ENCODE peak calls at places on chromosomes 5 and 9, in nine cellular contexts. One of them, this sample, is unnamed.

GRCh38 chr5:53343187-53343586 is 137.2 kb upstream of the FST start:
- DNase-seq in cardiac fibroblast: peak; percentile 96
- DNase-seq in OCI-LY7: no peak
- DNase-seq in CD8-positive, alpha-beta T cell: no peak
- DNase-seq in A549: no peak
- DNase-seq in cardiac muscle cell: peak; percentile 95
- DNase-seq in MM.1S: no peak
- DNase-seq in sigmoid colon: no peak
- DNase-seq in progenitor cell of endocrine pancreas: no peak
- DNase-seq in this sample: no peak

GRCh38 chr5:67085616-67086015 is 111.0 kb downstream of the CD180 start:
- DNase-seq in cardiac fibroblast: no peak
- DNase-seq in OCI-LY7: no peak
- DNase-seq in CD8-positive, alpha-beta T cell: no peak
- DNase-seq in A549: no peak
- DNase-seq in cardiac muscle cell: no peak
- DNase-seq in MM.1S: no peak
- DNase-seq in sigmoid colon: no peak
- DNase-seq in progenitor cell of endocrine pancreas: no peak
- DNase-seq in this sample: no peak

GRCh38 chr9:137188490-137189296 is at the start of the genes ANAPC2 and SSNA1:
- DNase-seq in cardiac fibroblast: peak; percentile 93
- DNase-seq in OCI-LY7: peak; percentile 98
- DNase-seq in CD8-positive, alpha-beta T cell: peak; percentile 95
- DNase-seq in A549: peak; percentile 96
- DNase-seq in cardiac muscle cell: peak; percentile 96
- DNase-seq in MM.1S: peak; percentile 96
- DNase-seq in sigmoid colon: peak; percentile 96
- DNase-seq in progenitor cell of endocrine pancreas: peak; percentile 93
- DNase-seq in this sample: peak; percentile 98

GRCh38 chr9:978117-978830 is 1.8 kb downstream of the DMRT3 start:
- DNase-seq in cardiac fibroblast: no peak
- DNase-seq in OCI-LY7: no peak
- DNase-seq in CD8-positive, alpha-beta T cell: no peak
- DNase-seq in A549: no peak
- DNase-seq in cardiac muscle cell: no peak
- DNase-seq in MM.1S: no peak
- DNase-seq in sigmoid colon: no peak
- DNase-seq in progenitor cell of endocrine pancreas: no peak
- DNase-seq in this sample: no peak

GRCh38 chr9:118459832-118460425 is 755.7 kb downstream of the TLR4 start:
- DNase-seq in cardiac fibroblast: no peak
- DNase-seq in OCI-LY7: no peak
- DNase-seq in CD8-positive, alpha-beta T cell: no peak
- DNase-seq in A549: no peak
- DNase-seq in cardiac muscle cell: no peak
- DNase-seq in MM.1S: no peak
- DNase-seq in sigmoid colon: peak; percentile 86
- DNase-seq in progenitor cell of endocrine pancreas: no peak
- DNase-seq in this sample: no peak

GRCh38 chr5:96968614-96969013 is 32.7 kb downstream of the LNPEP start:
- DNase-seq in cardiac fibroblast: no peak
- DNase-seq in OCI-LY7: peak; percentile 19
- DNase-seq in CD8-positive, alpha-beta T cell: no peak
- DNase-seq in A549: no peak
- DNase-seq in cardiac muscle cell: no peak
- DNase-seq in MM.1S: no peak
- DNase-seq in sigmoid colon: no peak
- DNase-seq in progenitor cell of endocrine pancreas: no peak
- DNase-seq in this sample: no peak

GRCh38 chr9:137945581-137945980 is 68.0 kb downstream of the CACNA1B start:
- DNase-seq in cardiac fibroblast: peak; percentile 17
- DNase-seq in OCI-LY7: peak; percentile 35
- DNase-seq in CD8-positive, alpha-beta T cell: no peak
- DNase-seq in A549: peak; percentile 13
- DNase-seq in cardiac muscle cell: no peak
- DNase-seq in MM.1S: no peak
- DNase-seq in sigmoid colon: no peak
- DNase-seq in progenitor cell of endocrine pancreas: no peak
- DNase-seq in this sample: no peak

GRCh38 chr5:136011427-136012001 is 17.3 kb upstream of the TGFBI start:
- DNase-seq in cardiac fibroblast: peak; percentile 85
- DNase-seq in OCI-LY7: no peak
- DNase-seq in CD8-positive, alpha-beta T cell: no peak
- DNase-seq in A549: peak; percentile 84
- DNase-seq in cardiac muscle cell: peak; percentile 83
- DNase-seq in MM.1S: no peak
- DNase-seq in sigmoid colon: no peak
- DNase-seq in progenitor cell of endocrine pancreas: no peak
- DNase-seq in this sample: no peak

GRCh38 chr9:109497193-109498165 is 628 bp downstream of the PTPN3 start:
- DNase-seq in cardiac fibroblast: no peak
- DNase-seq in OCI-LY7: no peak
- DNase-seq in CD8-positive, alpha-beta T cell: no peak
- DNase-seq in A549: peak; percentile 49
- DNase-seq in cardiac muscle cell: no peak
- DNase-seq in MM.1S: no peak
- DNase-seq in sigmoid colon: no peak
- DNase-seq in progenitor cell of endocrine pancreas: no peak
- DNase-seq in this sample: no peak

GRCh38 chr9:26892251-26893029 is at the start of gene CAAP1:
- DNase-seq in cardiac fibroblast: peak; percentile 91
- DNase-seq in OCI-LY7: peak; percentile 96
- DNase-seq in CD8-positive, alpha-beta T cell: peak; percentile 88
- DNase-seq in A549: peak; percentile 95
- DNase-seq in cardiac muscle cell: peak; percentile 96
- DNase-seq in MM.1S: peak; percentile 85
- DNase-seq in sigmoid colon: peak; percentile 96
- DNase-seq in progenitor cell of endocrine pancreas: peak; percentile 76
- DNase-seq in this sample: peak; percentile 91
- TF ChIP-seq CTCF in cardiac fibroblast: peak; percentile 36
- TF ChIP-seq CTCF in OCI-LY7: peak; percentile 57
- TF ChIP-seq CTCF in CD8-positive, alpha-beta T cell: peak; percentile 40
- TF ChIP-seq CTCF in A549: peak; percentile 33
- TF ChIP-seq CTCF in cardiac muscle cell: peak; percentile 38
- TF ChIP-seq CTCF in MM.1S: peak; percentile 20
- TF ChIP-seq CTCF in sigmoid colon: peak; percentile 46
- TF ChIP-seq CTCF in progenitor cell of endocrine pancreas: peak; percentile 54
- TF ChIP-seq CTCF in this sample: peak; percentile 48

GRCh38 chr5:103375356-103375755 is 116.8 kb downstream of the MACIR start:
- DNase-seq in cardiac fibroblast: peak; percentile 32
- DNase-seq in OCI-LY7: no peak
- DNase-seq in CD8-positive, alpha-beta T cell: no peak
- DNase-seq in A549: peak; percentile 4
- DNase-seq in cardiac muscle cell: peak; percentile 60
- DNase-seq in MM.1S: no peak
- DNase-seq in sigmoid colon: no peak
- DNase-seq in progenitor cell of endocrine pancreas: no peak
- DNase-seq in this sample: no peak
- TF ChIP-seq CTCF in cardiac fibroblast: no peak
- TF ChIP-seq CTCF in OCI-LY7: peak; percentile 52
- TF ChIP-seq CTCF in CD8-positive, alpha-beta T cell: no peak
- TF ChIP-seq CTCF in A549: no peak
- TF ChIP-seq CTCF in cardiac muscle cell: no peak
- TF ChIP-seq CTCF in MM.1S: no peak
- TF ChIP-seq CTCF in sigmoid colon: no peak
- TF ChIP-seq CTCF in progenitor cell of endocrine pancreas: peak; percentile 29
- TF ChIP-seq CTCF in this sample: no peak

GRCh38 chr5:151107084-151107483 is 26.2 kb upstream of the TNIP1 start:
- DNase-seq in cardiac fibroblast: no peak
- DNase-seq in OCI-LY7: no peak
- DNase-seq in CD8-positive, alpha-beta T cell: no peak
- DNase-seq in A549: no peak
- DNase-seq in cardiac muscle cell: no peak
- DNase-seq in MM.1S: no peak
- DNase-seq in sigmoid colon: no peak
- DNase-seq in progenitor cell of endocrine pancreas: no peak
- DNase-seq in this sample: no peak

GRCh38 chr5:151110992-151111391 is 30.2 kb upstream of the TNIP1 start:
- DNase-seq in cardiac fibroblast: no peak
- DNase-seq in OCI-LY7: no peak
- DNase-seq in CD8-positive, alpha-beta T cell: no peak
- DNase-seq in A549: no peak
- DNase-seq in cardiac muscle cell: no peak
- DNase-seq in MM.1S: no peak
- DNase-seq in sigmoid colon: no peak
- DNase-seq in progenitor cell of endocrine pancreas: no peak
- DNase-seq in this sample: no peak

GRCh38 chr5:151107738-151108520 is 27.1 kb upstream of the TNIP1 start:
- DNase-seq in cardiac fibroblast: peak; percentile 39
- DNase-seq in OCI-LY7: no peak
- DNase-seq in CD8-positive, alpha-beta T cell: no peak
- DNase-seq in A549: no peak
- DNase-seq in cardiac muscle cell: peak; percentile 71
- DNase-seq in MM.1S: no peak
- DNase-seq in sigmoid colon: peak; percentile 94
- DNase-seq in progenitor cell of endocrine pancreas: no peak
- DNase-seq in this sample: no peak

GRCh38 chr5:151108566-151108965 is 27.7 kb upstream of the TNIP1 start:
- DNase-seq in cardiac fibroblast: no peak
- DNase-seq in OCI-LY7: no peak
- DNase-seq in CD8-positive, alpha-beta T cell: no peak
- DNase-seq in A549: no peak
- DNase-seq in cardiac muscle cell: no peak
- DNase-seq in MM.1S: no peak
- DNase-seq in sigmoid colon: peak; percentile 87
- DNase-seq in progenitor cell of endocrine pancreas: no peak
- DNase-seq in this sample: no peak

DNA sequence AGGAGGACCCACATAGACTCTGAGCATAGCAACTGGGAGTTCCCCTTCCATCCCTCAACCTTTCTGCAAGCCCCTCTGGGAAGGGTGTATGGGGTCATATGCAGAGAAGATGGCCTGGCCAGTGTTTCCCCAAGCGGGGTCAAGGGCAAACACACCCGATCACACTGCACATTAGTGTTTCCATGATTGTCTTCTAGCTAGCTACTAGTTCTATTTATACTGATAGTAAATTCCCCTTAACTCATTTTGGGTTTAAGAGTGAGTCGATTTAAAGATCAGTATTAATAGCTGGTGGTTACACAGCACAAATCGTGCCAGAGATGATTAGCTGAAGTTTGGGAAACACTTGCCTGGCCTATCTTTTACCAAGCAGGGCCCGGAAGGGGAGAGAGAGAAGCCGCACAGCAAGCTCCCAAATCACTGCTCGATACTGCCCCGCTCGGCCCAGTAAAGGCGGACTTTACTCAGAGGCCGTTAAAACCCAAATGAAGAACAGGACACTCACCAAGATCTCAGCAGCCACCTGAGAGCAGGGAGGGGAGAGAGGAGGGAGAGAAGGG is 29.4 kb upstream of the TNIP1 start:
- DNase-seq in cardiac fibroblast: no peak
- DNase-seq in OCI-LY7: no peak
- DNase-seq in CD8-positive, alpha-beta T cell: no peak
- DNase-seq in A549: no peak
- DNase-seq in cardiac muscle cell: no peak
- DNase-seq in MM.1S: no peak
- DNase-seq in sigmoid colon: no peak
- DNase-seq in progenitor cell of endocrine pancreas: no peak
- DNase-seq in this sample: no peak
- TF ChIP-seq CTCF in cardiac fibroblast: no peak
- TF ChIP-seq CTCF in OCI-LY7: no peak
- TF ChIP-seq CTCF in CD8-positive, alpha-beta T cell: no peak
- TF ChIP-seq CTCF in A549: no peak
- TF ChIP-seq CTCF in cardiac muscle cell: no peak
- TF ChIP-seq CTCF in MM.1S: no peak
- TF ChIP-seq CTCF in sigmoid colon: no peak
- TF ChIP-seq CTCF in progenitor cell of endocrine pancreas: no peak
- TF ChIP-seq CTCF in this sample: no peak

GRCh38 chr5:59005934-59006701 is 423.2 kb downstream of the RAB3C start:
- DNase-seq in cardiac fibroblast: no peak
- DNase-seq in OCI-LY7: no peak
- DNase-seq in CD8-positive, alpha-beta T cell: no peak
- DNase-seq in A549: no peak
- DNase-seq in cardiac muscle cell: no peak
- DNase-seq in MM.1S: no peak
- DNase-seq in sigmoid colon: no peak
- DNase-seq in progenitor cell of endocrine pancreas: no peak
- DNase-seq in this sample: no peak

GRCh38 chr5:59008816-59009473 is 426.1 kb downstream of the RAB3C start:
- DNase-seq in cardiac fibroblast: no peak
- DNase-seq in OCI-LY7: no peak
- DNase-seq in CD8-positive, alpha-beta T cell: no peak
- DNase-seq in A549: no peak
- DNase-seq in cardiac muscle cell: no peak
- DNase-seq in MM.1S: no peak
- DNase-seq in sigmoid colon: no peak
- DNase-seq in progenitor cell of endocrine pancreas: no peak
- DNase-seq in this sample: no peak

GRCh38 chr5:59003124-59003523 is 420.2 kb downstream of the RAB3C start:
- DNase-seq in cardiac fibroblast: no peak
- DNase-seq in OCI-LY7: no peak
- DNase-seq in CD8-positive, alpha-beta T cell: no peak
- DNase-seq in A549: no peak
- DNase-seq in cardiac muscle cell: no peak
- DNase-seq in MM.1S: no peak
- DNase-seq in sigmoid colon: no peak
- DNase-seq in progenitor cell of endocrine pancreas: no peak
- DNase-seq in this sample: no peak

GRCh38 chr5:59003641-59004040 is 420.8 kb downstream of the RAB3C start:
- DNase-seq in cardiac fibroblast: no peak
- DNase-seq in OCI-LY7: no peak
- DNase-seq in CD8-positive, alpha-beta T cell: no peak
- DNase-seq in A549: no peak
- DNase-seq in cardiac muscle cell: no peak
- DNase-seq in MM.1S: no peak
- DNase-seq in sigmoid colon: no peak
- DNase-seq in progenitor cell of endocrine pancreas: no peak
- DNase-seq in this sample: no peak

DNA sequence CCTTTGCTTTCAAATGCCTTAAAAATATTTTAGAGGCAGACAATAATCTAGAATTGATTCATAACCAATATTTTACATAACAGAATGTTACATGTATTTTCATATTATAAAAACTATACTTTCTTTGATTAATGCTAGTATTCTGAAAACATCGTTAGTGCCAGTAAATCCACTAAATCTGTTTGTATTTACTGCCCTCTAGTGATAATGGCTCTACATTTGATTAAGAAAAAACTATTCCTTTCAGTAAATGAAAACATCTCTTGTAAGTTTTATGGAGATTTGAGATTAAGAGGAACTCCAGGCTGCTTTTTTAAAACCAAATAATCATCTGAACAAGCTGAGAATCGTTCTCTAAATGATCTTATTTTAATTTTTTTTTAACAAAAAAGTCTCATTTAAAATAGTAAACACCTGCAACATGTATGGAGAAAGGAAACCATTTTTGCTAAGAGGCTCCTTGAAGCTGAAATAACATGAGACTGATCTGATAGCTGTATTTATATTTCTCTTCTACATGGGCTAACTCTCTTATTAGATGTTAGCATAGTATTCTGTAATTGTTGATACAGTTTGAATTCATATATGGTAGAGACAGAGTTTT is 424.7 kb downstream of the RAB3C start:
- DNase-seq in cardiac fibroblast: peak; percentile 55
- DNase-seq in OCI-LY7: peak; percentile 16
- DNase-seq in CD8-positive, alpha-beta T cell: no peak
- DNase-seq in A549: no peak
- DNase-seq in cardiac muscle cell: peak; percentile 50
- DNase-seq in MM.1S: peak; percentile 44
- DNase-seq in sigmoid colon: no peak
- DNase-seq in progenitor cell of endocrine pancreas: no peak
- DNase-seq in this sample: no peak
- TF ChIP-seq CTCF in cardiac fibroblast: peak; percentile 35
- TF ChIP-seq CTCF in OCI-LY7: peak; percentile 76
- TF ChIP-seq CTCF in CD8-positive, alpha-beta T cell: peak; percentile 51
- TF ChIP-seq CTCF in A549: peak; percentile 49
- TF ChIP-seq CTCF in cardiac muscle cell: peak; percentile 50
- TF ChIP-seq CTCF in MM.1S: peak; percentile 56
- TF ChIP-seq CTCF in sigmoid colon: peak; percentile 15
- TF ChIP-seq CTCF in progenitor cell of endocrine pancreas: peak; percentile 63
- TF ChIP-seq CTCF in this sample: peak; percentile 38

This sample was measured in natural killer cell.